ENCODE peak calls at places on chromosomes 6 and 20, in ten cellular contexts. F, N, B, A, Z, T, V, O, Y and W are unnamed samples.
A peak's percentile ranks its signal among the peaks of the same experiment; 100 is the strongest.

GRCh38 chr20:46289416-46289815 is 18.9 kb downstream of the CDH22 start:
- DNase-seq in F (no peak), N (no peak), B (no peak), A (no peak), Z (no peak), T (no peak), V (no peak), O (no peak), Y (no peak), W (no peak)

GRCh38 chr6:90219168-90219985 is 77.3 kb downstream of the BACH2 start:
- DNase-seq in F (no peak), N (no peak), B (peak; percentile 43), A (peak; percentile 87), Z (no peak), T (no peak), V (no peak), O (peak; percentile 64), Y (no peak), W (peak; percentile 20)

GRCh38 chr6:104887350-104887749 is 27.6 kb upstream of the HACE1 start:
- DNase-seq in F (peak; percentile 7), N (no peak), B (no peak), A (no peak), Z (no peak), T (no peak), V (peak; percentile 52), O (no peak), Y (no peak), W (no peak)

GRCh38 chr20:52003976-52004375 is 187.6 kb downstream of the ZFP64 start:
- DNase-seq in F (no peak), N (no peak), B (no peak), A (no peak), Z (no peak), T (no peak), V (no peak), O (no peak), Y (no peak), W (no peak)

GRCh38 chr20:24491043-24491756 is 21.8 kb downstream of the SYNDIG1 start:
- DNase-seq in F (no peak), N (no peak), B (no peak), A (peak; percentile 42), Z (no peak), T (no peak), V (no peak), O (no peak), Y (no peak), W (no peak)

GRCh38 chr6:35008858-35009257 is 119.8 kb downstream of the ANKS1A start:
- DNase-seq in F (no peak), N (no peak), B (no peak), A (no peak), Z (no peak), T (no peak), V (no peak), O (no peak), Y (no peak), W (no peak)

GRCh38 chr6:47854996-47855395 is 73.2 kb downstream of the OPN5 start:
- DNase-seq in F (no peak), N (no peak), B (no peak), A (no peak), Z (no peak), T (no peak), V (no peak), O (no peak), Y (no peak), W (no peak)

GRCh38 chr6:144378437-144378836 is 93.3 kb downstream of the UTRN start:
- DNase-seq in F (no peak), N (no peak), B (no peak), A (no peak), Z (no peak), T (no peak), V (no peak), O (no peak), Y (no peak), W (peak; percentile 17)

GRCh38 chr6:145648149-145648548 is 87.2 kb downstream of the EPM2A start:
- DNase-seq in F (no peak), N (no peak), B (no peak), A (no peak), Z (no peak), T (no peak), V (no peak), O (no peak), Y (no peak), W (no peak)

GRCh38 chr6:37176268-37177082 is 6.5 kb downstream of the PIM1 start:
- DNase-seq in F (peak; percentile 32), N (no peak), B (peak; percentile 37), A (no peak), Z (no peak), T (no peak), V (no peak), O (no peak), Y (no peak), W (no peak)

GRCh38 chr6:106421491-106421890 is 61.0 kb downstream of the CRYBG1 start:
- DNase-seq in F (no peak), N (no peak), B (no peak), A (no peak), Z (no peak), T (no peak), V (no peak), O (no peak), Y (no peak), W (no peak)

GRCh38 chr20:48683467-48684175 is 144.2 kb downstream of the PREX1 start:
- DNase-seq in F (no peak), N (no peak), B (no peak), A (no peak), Z (no peak), T (no peak), V (no peak), O (no peak), Y (no peak), W (no peak)

GRCh38 chr6:35078896-35079295 is 62.2 kb downstream of the TCP11 start:
- DNase-seq in F (no peak), N (no peak), B (no peak), A (no peak), Z (no peak), T (no peak), V (no peak), O (no peak), Y (no peak), W (no peak)

DNA sequence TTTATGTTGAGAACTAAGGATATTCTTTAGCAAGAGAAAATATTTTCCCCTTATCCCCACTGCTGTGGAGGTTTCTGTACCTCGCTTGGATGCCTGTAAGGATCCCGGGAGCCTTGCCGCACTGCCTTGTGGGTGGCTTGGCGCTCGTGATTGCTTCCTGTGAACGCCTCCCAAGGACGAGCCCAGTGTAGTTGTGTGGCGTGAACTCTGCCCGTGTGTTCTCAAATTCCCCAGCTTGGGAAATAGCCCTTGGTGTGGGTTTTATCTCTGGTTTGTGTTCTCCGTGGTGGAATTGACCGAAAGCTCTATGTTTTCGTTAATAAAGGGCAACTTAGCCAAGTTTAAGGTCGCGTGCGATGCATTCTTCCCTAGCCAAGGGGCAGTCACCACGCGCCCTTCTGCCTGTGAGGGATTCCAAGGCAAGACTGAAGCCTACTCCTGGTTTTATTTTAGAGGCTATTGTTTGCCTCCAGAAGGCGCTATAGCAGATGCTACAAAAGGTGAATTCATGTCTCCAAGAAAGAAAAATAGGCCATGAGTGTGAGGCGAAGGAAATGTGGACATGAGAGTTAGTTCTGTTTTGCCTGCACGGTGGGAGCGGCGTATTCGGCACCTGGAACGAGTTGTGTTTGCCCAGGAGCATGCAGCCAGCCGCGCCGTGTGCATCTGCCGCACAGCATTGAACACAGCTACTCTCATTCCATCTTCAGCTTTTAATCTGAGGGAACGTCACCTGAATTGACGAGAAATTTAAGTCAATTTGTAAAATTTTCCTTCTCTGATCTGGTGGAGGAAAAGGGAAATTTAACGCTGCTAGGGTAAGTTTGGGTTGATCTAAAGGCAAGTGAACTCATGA is 40.3 kb upstream of the IRF4 start:
- DNase-seq in F (no peak), N (no peak), B (peak; percentile 62), A (peak; percentile 65), Z (no peak), T (no peak), V (no peak), O (no peak), Y (no peak), W (no peak)
- H3K9me3 ChIP-seq in F (no peaks in the 10 kb centered on the region), N (no peaks in the 10 kb centered on the region), B (no peaks in the 10 kb centered on the region), A (no peaks in the 10 kb centered on the region), Z (no peaks in the 10 kb centered on the region), T (no peaks in the 10 kb centered on the region), V (no peaks in the 10 kb centered on the region), O (no peaks in the 10 kb centered on the region), Y (peaks cover 56% of the 10 kb centered on the region), W (no peaks in the 10 kb centered on the region)

GRCh38 chr6:7204726-7205125 is 97.0 kb downstream of the RREB1 start:
- DNase-seq in F (no peak), N (no peak), B (no peak), A (no peak), Z (no peak), T (no peak), V (no peak), O (no peak), Y (no peak), W (no peak)

GRCh38 chr6:7200598-7201443 is 93.1 kb downstream of the RREB1 start:
- DNase-seq in F (no peak), N (peak; percentile 90), B (no peak), A (no peak), Z (no peak), T (no peak), V (peak; percentile 89), O (no peak), Y (no peak), W (peak; percentile 53)

GRCh38 chr6:7201732-7202541 is 94.2 kb downstream of the RREB1 start:
- DNase-seq in F (no peak), N (peak; percentile 51), B (no peak), A (no peak), Z (no peak), T (peak; percentile 82), V (no peak), O (no peak), Y (no peak), W (peak; percentile 65)

GRCh38 chr6:7201444-7201731 is 93.6 kb downstream of the RREB1 start:
- DNase-seq in F (no peak), N (no peak), B (no peak), A (no peak), Z (no peak), T (no peak), V (no peak), O (no peak), Y (no peak), W (no peak)

GRCh38 chr6:7203939-7204338 is 96.2 kb downstream of the RREB1 start:
- DNase-seq in F (no peak), N (no peak), B (no peak), A (no peak), Z (no peak), T (no peak), V (no peak), O (no peak), Y (no peak), W (no peak)
- TF ChIP-seq EP300 in F (no peak), N (no peak), B (no peak), A (no peak), Z (no peak), T (no peak), V (no peak), O (no peak), Y (no peak), W (no peak)

GRCh38 chr6:167402195-167402686 is 77.4 kb downstream of the TTLL2 start:
- DNase-seq in F (no peak), N (no peak), B (no peak), A (no peak), Z (no peak), T (no peak), V (no peak), O (no peak), Y (no peak), W (no peak)
- H3K9me3 ChIP-seq in F (no peaks in the 10 kb centered on the region), N (no peaks in the 10 kb centered on the region), B (no peaks in the 10 kb centered on the region), A (no peaks in the 10 kb centered on the region), Z (no peaks in the 10 kb centered on the region), T (no peaks in the 10 kb centered on the region), V (no peaks in the 10 kb centered on the region), O (no peaks in the 10 kb centered on the region), Y (no peaks in the 10 kb centered on the region), W (no peaks in the 10 kb centered on the region)

GRCh38 chr20:11691766-11692165 is 225.9 kb upstream of the BTBD3 start:
- DNase-seq in F (no peak), N (no peak), B (no peak), A (no peak), Z (no peak), T (no peak), V (no peak), O (no peak), Y (no peak), W (no peak)
- TF ChIP-seq EP300 in F (no peak), N (no peak), B (no peak), A (no peak), Z (no peak), T (no peak), V (no peak), O (no peak), Y (no peak), W (no peak)